ENCODE peak calls at places on chromosomes 5 and 9, in ten cellular contexts. L, R, V, Y, J, O, U, K, H and P are unnamed samples.

GRCh38 chr9:117763314-117763713 is 59.1 kb downstream of the TLR4 start:
- DNase-seq in L (no peak), R (no peak), V (no peak), Y (peak; percentile 75), J (peak; percentile 20), O (no peak), U (no peak), K (no peak), H (no peak), P (no peak)

GRCh38 chr5:152607393-152608165 is 202.5 kb upstream of the NMUR2 start:
- DNase-seq in L (no peak), R (no peak), V (no peak), Y (no peak), J (no peak), O (no peak), U (no peak), K (no peak), H (no peak), P (no peak)

GRCh38 chr5:112784726-112785125 is 47.0 kb downstream of the APC start:
- DNase-seq in L (no peak), R (no peak), V (no peak), Y (no peak), J (no peak), O (no peak), U (no peak), K (no peak), H (no peak), P (no peak)

GRCh38 chr9:91711755-91712591 is 238.1 kb downstream of the ROR2 start:
- DNase-seq in L (no peak), R (no peak), V (peak; percentile 71), Y (no peak), J (peak; percentile 74), O (no peak), U (no peak), K (no peak), H (no peak), P (no peak)

GRCh38 chr9:109781086-109781485 is 1.1 kb downstream of the PALM2AKAP2 start:
- DNase-seq in L (no peak), R (no peak), V (no peak), Y (no peak), J (no peak), O (no peak), U (no peak), K (no peak), H (no peak), P (no peak)

GRCh38 chr9:111661802-111662491 is 542 bp downstream of the GNG10 start:
- DNase-seq in L (peak; percentile 86), R (peak; percentile 65), V (peak; percentile 52), Y (peak; percentile 44), J (peak; percentile 17), O (no peak), U (peak; percentile 40), K (peak; percentile 71), H (peak; percentile 47), P (peak; percentile 66)

GRCh38 chr9:136626740-136627642 is 35.7 kb upstream of the EGFL7 start:
- DNase-seq in L (no peak), R (no peak), V (no peak), Y (no peak), J (no peak), O (no peak), U (peak; percentile 83), K (peak; percentile 44), H (no peak), P (no peak)

GRCh38 chr5:145495741-145496140 is 339.4 kb downstream of the PRELID2 start:
- DNase-seq in L (no peak), R (no peak), V (no peak), Y (peak; percentile 54), J (peak; percentile 91), O (no peak), U (no peak), K (no peak), H (no peak), P (no peak)

GRCh38 chr9:19424176-19424779 is 15.5 kb downstream of the ACER2 start:
- DNase-seq in L (no peak), R (no peak), V (no peak), Y (no peak), J (peak; percentile 34), O (no peak), U (no peak), K (no peak), H (no peak), P (no peak)

GRCh38 chr9:93427655-93428379 is 23.7 kb upstream of the FAM120A start:
- DNase-seq in L (no peak), R (no peak), V (no peak), Y (no peak), J (no peak), O (no peak), U (peak; percentile 65), K (no peak), H (no peak), P (no peak)

GRCh38 chr5:77095189-77095588 is 8.1 kb upstream of the ZBED3 start:
- DNase-seq in L (no peak), R (no peak), V (no peak), Y (no peak), J (no peak), O (no peak), U (no peak), K (no peak), H (no peak), P (no peak)

GRCh38 chr5:169657127-169657526 is 20.1 kb downstream of the DOCK2 start:
- DNase-seq in L (no peak), R (no peak), V (no peak), Y (no peak), J (no peak), O (no peak), U (no peak), K (no peak), H (no peak), P (no peak)

GRCh38 chr5:155004138-155004744 is 9.3 kb upstream of the KIF4B start:
- DNase-seq in L (no peak), R (no peak), V (no peak), Y (peak; percentile 19), J (no peak), O (no peak), U (no peak), K (no peak), H (peak; percentile 38), P (no peak)

GRCh38 chr5:91183743-91184142 is 199.4 kb downstream of the ARRDC3 start:
- DNase-seq in L (no peak), R (no peak), V (no peak), Y (no peak), J (no peak), O (no peak), U (peak; percentile 56), K (peak; percentile 65), H (no peak), P (peak; percentile 37)
- H3K27ac ChIP-seq in L (no peak overlapping the region), R (peak overlapping the region; percentile 56), V (no peak overlapping the region), Y (no peak overlapping the region), J (no peak overlapping the region), O (no peak overlapping the region), U (peak overlapping the region; percentile 58), K (no peak overlapping the region), H (no peak overlapping the region), P (no peak overlapping the region)

GRCh38 chr9:97502222-97502983 is 937 bp downstream of the TMOD1 start:
- DNase-seq in L (no peak), R (no peak), V (no peak), Y (no peak), J (no peak), O (no peak), U (no peak), K (peak; percentile 68), H (no peak), P (peak; percentile 71)

GRCh38 chr9:97501972-97502221 is 431 bp downstream of the TMOD1 start:
- DNase-seq in L (no peak), R (no peak), V (no peak), Y (no peak), J (no peak), O (no peak), U (no peak), K (no peak), H (no peak), P (no peak)

GRCh38 chr9:97504381-97505216 is 3.1 kb downstream of the TMOD1 start:
- DNase-seq in L (no peak), R (no peak), V (no peak), Y (no peak), J (peak; percentile 34), O (no peak), U (no peak), K (no peak), H (no peak), P (no peak)

GRCh38 chr9:97503862-97504210 is 2.4 kb downstream of the TMOD1 start:
- DNase-seq in L (no peak), R (no peak), V (no peak), Y (no peak), J (no peak), O (no peak), U (no peak), K (no peak), H (no peak), P (no peak)

DNA sequence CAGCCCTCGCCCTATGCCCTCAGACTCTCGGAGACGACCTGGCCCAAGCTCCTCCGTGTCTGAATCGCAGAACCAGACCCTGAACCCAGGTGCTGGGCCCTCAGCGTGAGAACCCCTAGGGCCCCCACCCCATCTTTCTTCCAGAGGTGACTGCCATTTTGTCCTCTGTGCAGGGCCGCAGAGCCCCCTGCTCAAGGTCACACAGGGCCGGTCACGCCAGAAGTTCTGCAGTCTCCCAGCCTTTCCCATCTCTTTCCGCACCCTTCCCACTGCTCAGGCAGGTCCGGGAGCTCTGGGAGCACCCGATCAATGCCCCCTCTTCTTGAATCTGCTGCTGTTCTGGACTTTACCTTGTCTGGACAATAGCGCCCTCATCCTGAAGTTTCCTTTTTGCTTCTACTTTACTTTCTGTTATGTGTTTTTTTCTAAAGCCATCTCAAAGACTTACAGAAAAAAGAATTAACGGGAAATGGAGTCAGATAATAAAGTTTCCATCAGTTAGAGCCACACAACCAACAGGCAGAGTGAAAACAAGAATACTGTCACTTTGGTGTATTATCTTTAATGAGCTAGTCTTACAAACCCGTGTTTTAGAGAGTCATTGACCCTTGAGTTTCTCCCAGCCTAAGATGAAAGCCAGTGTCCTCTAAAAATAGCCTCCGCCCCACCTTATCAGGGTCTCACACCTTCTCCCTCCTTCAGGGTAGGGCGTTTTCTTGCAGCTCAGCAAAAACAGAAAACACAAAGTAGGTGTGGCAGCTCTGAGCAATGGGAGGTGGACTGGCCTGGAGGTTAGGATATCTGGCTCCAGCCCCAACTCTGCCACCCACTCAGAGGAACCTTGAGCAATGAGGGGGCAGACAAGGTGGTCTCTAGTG is 1.8 kb downstream of the TMOD1 start:
- DNase-seq in L (no peak), R (no peak), V (no peak), Y (no peak), J (no peak), O (no peak), U (no peak), K (no peak), H (no peak), P (no peak)
- H3K27me3 ChIP-seq in L (no peaks in the 10 kb centered on the region), R (no peaks in the 10 kb centered on the region), V (peaks cover 13% of the 10 kb centered on the region), Y (peaks cover 46% of the 10 kb centered on the region), J (peaks cover 60% of the 10 kb centered on the region), O (no peaks in the 10 kb centered on the region), U (peaks cover 23% of the 10 kb centered on the region), K (no peaks in the 10 kb centered on the region), H (no peaks in the 10 kb centered on the region), P (no peaks in the 10 kb centered on the region)

GRCh38 chr5:101482931-101483330 is 579.8 kb upstream of the ST8SIA4 start:
- DNase-seq in L (no peak), R (no peak), V (no peak), Y (no peak), J (no peak), O (no peak), U (no peak), K (no peak), H (no peak), P (no peak)
- H3K27ac ChIP-seq in L (no peak overlapping the region), R (no peak overlapping the region), V (no peak overlapping the region), Y (no peak overlapping the region), J (no peak overlapping the region), O (no peak overlapping the region), U (no peak overlapping the region), K (no peak overlapping the region), H (no peak overlapping the region), P (no peak overlapping the region)

GRCh38 chr5:120134944-120135343 is 329.2 kb upstream of the PRR16 start:
- DNase-seq in L (no peak), R (no peak), V (no peak), Y (no peak), J (no peak), O (no peak), U (no peak), K (no peak), H (no peak), P (no peak)
- H3K27me3 ChIP-seq in L (no peaks in the 10 kb centered on the region), R (no peaks in the 10 kb centered on the region), V (no peaks in the 10 kb centered on the region), Y (no peaks in the 10 kb centered on the region), J (no peaks in the 10 kb centered on the region), O (no peaks in the 10 kb centered on the region), U (no peaks in the 10 kb centered on the region), K (no peaks in the 10 kb centered on the region), H (no peaks in the 10 kb centered on the region), P (no peaks in the 10 kb centered on the region)